ENCODE peak calls at places on chromosomes 2 and 18, in eight cellular contexts. E, P, U, A, I, X, W and F are unnamed samples.

GRCh38 chr2:233799716-233800115 is 21.6 kb downstream of the MROH2A start:
- DNase-seq in E (peak), P (no peak), U (no peak), A (no peak), I (no peak), X (no peak), W (no peak), F (no peak)

GRCh38 chr2:223549215-223549614 is 52.9 kb downstream of the SCG2 start:
- DNase-seq in E (peak), P (no peak), U (peak), A (peak), I (no peak), X (peak), W (peak), F (peak)

GRCh38 chr18:55768255-55768654 is 180.3 kb upstream of the TCF4 start:
- DNase-seq in E (no peak), P (no peak), U (peak), A (no peak), I (no peak), X (peak), W (no peak), F (no peak)

GRCh38 chr2:42812899-42813479 is 20.6 kb upstream of the HAAO start:
- DNase-seq in E (no peak), P (peak), U (peak), A (no peak), I (no peak), X (peak), W (peak), F (peak)

GRCh38 chr2:209002054-209002453 is 421.8 kb upstream of the MAP2 start:
- DNase-seq in E (no peak), P (no peak), U (no peak), A (no peak), I (no peak), X (no peak), W (no peak), F (no peak)

GRCh38 chr2:20091305-20091991 is 40.0 kb upstream of the LAPTM4A start:
- DNase-seq in E (peak), P (peak), U (peak), A (no peak), I (no peak), X (peak), W (peak), F (peak)

GRCh38 chr2:233449071-233449901 is 95.0 kb downstream of the DGKD start:
- DNase-seq in E (peak), P (no peak), U (peak), A (no peak), I (peak), X (peak), W (peak), F (peak)

GRCh38 chr18:59672125-59672769 is 25.0 kb downstream of the CCBE1 start:
- DNase-seq in E (no peak), P (no peak), U (no peak), A (no peak), I (no peak), X (no peak), W (peak), F (no peak)

GRCh38 chr2:26174691-26175181 is 1.8 kb downstream of the GAREM2 start:
- DNase-seq in E (peak), P (no peak), U (no peak), A (no peak), I (no peak), X (no peak), W (no peak), F (no peak)

GRCh38 chr2:85324639-85325465 is 2.9 kb downstream of the TGOLN2 start:
- DNase-seq in E (no peak), P (no peak), U (peak), A (peak), I (no peak), X (peak), W (peak), F (peak)

GRCh38 chr18:29147944-29148343 is 971.0 kb upstream of the CDH2 start:
- DNase-seq in E (no peak), P (no peak), U (peak), A (no peak), I (peak), X (peak), W (peak), F (peak)

GRCh38 chr2:31483246-31483645 is 68.7 kb upstream of the XDH start:
- DNase-seq in E (no peak), P (no peak), U (no peak), A (no peak), I (no peak), X (no peak), W (no peak), F (no peak)

GRCh38 chr2:28906376-28906775 is 11.9 kb downstream of the WDR43 start:
- DNase-seq in E (no peak), P (no peak), U (peak), A (no peak), I (no peak), X (peak), W (no peak), F (no peak)

GRCh38 chr2:26988165-26988879 is 17.9 kb downstream of the MAPRE3 start:
- DNase-seq in E (peak), P (no peak), U (peak), A (no peak), I (no peak), X (peak), W (peak), F (peak)

GRCh38 chr2:119756837-119757236 is 2.9 kb upstream of the PTPN4 start:
- DNase-seq in E (peak), P (peak), U (peak), A (peak), I (no peak), X (peak), W (peak), F (peak)

GRCh38 chr2:225771691-225772090 is 372.2 kb downstream of the NYAP2 start:
- DNase-seq in E (no peak), P (no peak), U (no peak), A (no peak), I (no peak), X (no peak), W (no peak), F (no peak)

GRCh38 chr2:66443977-66444855 is 9.3 kb downstream of the MEIS1 start:
- DNase-seq in E (no peak), P (no peak), U (peak), A (no peak), I (peak), X (peak), W (peak), F (peak)

GRCh38 chr2:152228215-152228614 is 52.7 kb upstream of the STAM2 start:
- DNase-seq in E (no peak), P (no peak), U (peak), A (no peak), I (no peak), X (peak), W (peak), F (peak)

GRCh38 chr2:231370749-231371429 is 24.6 kb upstream of the B3GNT7 start:
- DNase-seq in E (no peak), P (no peak), U (no peak), A (no peak), I (peak), X (no peak), W (no peak), F (no peak)

GRCh38 chr2:64599469-64599868 is 54.2 kb downstream of the SERTAD2 start:
- DNase-seq in E (no peak), P (peak), U (no peak), A (peak), I (no peak), X (no peak), W (no peak), F (no peak)

GRCh38 chr2:10920764-10921468 is 9.2 kb downstream of the KCNF1 start:
- DNase-seq in E (no peak), P (no peak), U (no peak), A (no peak), I (no peak), X (no peak), W (no peak), F (no peak)

GRCh38 chr2:158191076-158191566 is 89.4 kb downstream of the UPP2 start:
- DNase-seq in E (peak), P (no peak), U (no peak), A (no peak), I (peak), X (peak), W (no peak), F (peak)

GRCh38 chr2:84807063-84807485 is 73.8 kb downstream of the TRABD2A start:
- DNase-seq in E (peak), P (peak), U (peak), A (peak), I (no peak), X (peak), W (peak), F (peak)

GRCh38 chr2:10481666-10482157 is 33.6 kb upstream of the ODC1 start:
- DNase-seq in E (no peak), P (no peak), U (no peak), A (no peak), I (no peak), X (no peak), W (no peak), F (no peak)

GRCh38 chr2:238388794-238389193 is 37.9 kb upstream of the ASB1 start:
- DNase-seq in E (no peak), P (no peak), U (no peak), A (no peak), I (no peak), X (no peak), W (no peak), F (no peak)

GRCh38 chr2:241270531-241270930 is 44.9 kb downstream of the HDLBP start:
- DNase-seq in E (peak), P (no peak), U (no peak), A (no peak), I (no peak), X (no peak), W (no peak), F (peak)

GRCh38 chr2:26494891-26495290 is 17.0 kb upstream of the OTOF start:
- DNase-seq in E (no peak), P (no peak), U (no peak), A (no peak), I (no peak), X (no peak), W (no peak), F (no peak)

GRCh38 chr18:12769644-12770440 is 67.0 kb downstream of the PSMG2 start:
- DNase-seq in E (no peak), P (no peak), U (peak), A (no peak), I (no peak), X (no peak), W (peak), F (no peak)

GRCh38 chr2:164008752-164009151 is 272.9 kb upstream of the FIGN start:
- DNase-seq in E (no peak), P (no peak), U (no peak), A (no peak), I (no peak), X (no peak), W (peak), F (no peak)

GRCh38 chr2:164014791-164015190 is 279.0 kb upstream of the FIGN start:
- DNase-seq in E (no peak), P (no peak), U (no peak), A (no peak), I (no peak), X (no peak), W (no peak), F (no peak)

GRCh38 chr2:164014068-164014577 is 278.3 kb upstream of the FIGN start:
- DNase-seq in E (peak), P (no peak), U (no peak), A (no peak), I (peak), X (no peak), W (peak), F (peak)

GRCh38 chr2:164015328-164016123 is 279.7 kb upstream of the FIGN start:
- DNase-seq in E (no peak), P (no peak), U (no peak), A (no peak), I (peak), X (no peak), W (no peak), F (peak)

DNA sequence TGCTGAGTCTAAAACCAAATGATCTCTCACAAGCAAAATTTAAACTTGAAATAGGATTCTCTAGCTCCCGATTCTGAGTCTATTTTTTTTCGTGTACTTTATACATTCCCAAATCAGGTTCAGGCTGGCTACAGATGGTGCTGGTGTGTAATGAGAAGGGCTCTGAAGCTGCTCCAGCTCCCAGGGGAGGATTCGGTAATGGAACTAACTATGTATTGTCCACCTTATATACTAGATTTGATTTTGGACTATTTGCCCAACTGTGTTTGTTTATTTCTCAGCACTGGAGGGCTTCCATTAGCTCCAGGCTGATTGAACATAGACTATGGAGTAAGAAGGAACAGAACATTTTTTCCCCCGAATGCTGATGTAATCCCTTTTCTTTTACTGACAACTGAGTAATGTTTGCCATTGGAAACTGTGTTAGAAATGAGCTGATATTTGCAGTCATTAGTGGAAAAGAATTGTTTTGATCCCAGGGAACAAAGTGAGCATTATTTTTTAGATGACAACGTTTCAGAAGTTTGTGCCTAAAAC is 274.1 kb upstream of the FIGN start:
- DNase-seq in E (no peak), P (no peak), U (no peak), A (no peak), I (no peak), X (no peak), W (peak), F (no peak)
- H2AFZ ChIP-seq in E (no peak), P (no peak), U (no peak), A (no peak), I (peak), X (no peak), W (no peak), F (no peak)

GRCh38 chr18:3596324-3597158 is 146.6 kb downstream of the TGIF1 start:
- DNase-seq in E (no peak), P (peak), U (peak), A (peak), I (peak), X (peak), W (peak), F (no peak)
- H3K4me3 ChIP-seq in E (no peak), P (peak), U (no peak), A (peak), I (no peak), X (peak), W (peak), F (peak)

GRCh38 chr2:130744287-130745117 is 10.8 kb upstream of the AMER3 start:
- DNase-seq in E (peak), P (no peak), U (no peak), A (no peak), I (peak), X (no peak), W (no peak), F (no peak)
- H2AFZ ChIP-seq in E (no peak), P (no peak), U (no peak), A (no peak), I (no peak), X (no peak), W (no peak), F (no peak)

DNA sequence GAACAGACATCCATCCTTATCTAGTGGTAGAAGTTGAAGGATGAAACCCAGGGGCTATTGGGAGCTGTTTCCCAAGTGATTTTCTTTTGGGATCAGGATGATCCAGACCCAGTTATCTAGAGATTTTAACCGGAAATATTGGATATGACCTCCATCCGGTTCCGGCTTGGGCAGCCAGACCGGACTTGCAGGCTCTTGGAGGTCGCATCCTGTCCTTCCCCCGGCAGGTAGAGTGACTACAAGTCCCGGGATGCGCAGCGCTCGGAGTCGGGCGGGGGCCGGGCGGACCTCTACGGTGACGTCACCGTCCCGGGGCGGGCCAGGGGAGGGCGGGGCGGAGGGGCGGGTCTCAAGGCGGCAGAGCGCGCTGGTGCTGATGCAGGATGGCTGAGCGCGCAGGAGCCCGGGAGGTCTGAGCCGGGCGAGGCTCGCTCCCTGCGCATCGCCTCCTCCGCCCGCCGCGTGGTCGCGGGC is at the start of gene KIF5C:
- DNase-seq in E (peak), P (peak), U (peak), A (peak), I (peak), X (peak), W (peak), F (peak)
- H3K4me3 ChIP-seq in E (peak), P (no peak), U (no peak), A (peak), I (peak), X (peak), W (no peak), F (peak)

GRCh38 chr2:150192701-150193100 is 294.8 kb downstream of the RND3 start:
- DNase-seq in E (no peak), P (no peak), U (no peak), A (no peak), I (no peak), X (no peak), W (no peak), F (no peak)
- H2AFZ ChIP-seq in E (no peak), P (no peak), U (no peak), A (no peak), I (no peak), X (no peak), W (no peak), F (no peak)

GRCh38 chr2:182436252-182436651 is 9.4 kb upstream of the PDE1A start:
- DNase-seq in E (no peak), P (no peak), U (no peak), A (no peak), I (no peak), X (no peak), W (no peak), F (no peak)
- H3K4me3 ChIP-seq in E (no peak), P (no peak), U (no peak), A (no peak), I (no peak), X (no peak), W (no peak), F (no peak)

GRCh38 chr18:24188120-24188519 is 49.3 kb downstream of the CABYR start:
- DNase-seq in E (no peak), P (no peak), U (no peak), A (no peak), I (no peak), X (no peak), W (no peak), F (no peak)
- H2AFZ ChIP-seq in E (no peak), P (no peak), U (no peak), A (no peak), I (no peak), X (no peak), W (no peak), F (no peak)

GRCh38 chr2:74778381-74779371 is 55.3 kb upstream of the HK2 start:
- DNase-seq in E (no peak), P (no peak), U (peak), A (no peak), I (peak), X (peak), W (no peak), F (peak)
- H3K4me3 ChIP-seq in E (no peak), P (no peak), U (no peak), A (no peak), I (no peak), X (no peak), W (no peak), F (no peak)

GRCh38 chr18:23189768-23190661 is 54.7 kb downstream of the CABLES1 start:
- DNase-seq in E (no peak), P (no peak), U (no peak), A (no peak), I (no peak), X (no peak), W (no peak), F (no peak)

GRCh38 chr18:23188391-23188790 is 53.1 kb downstream of the CABLES1 start:
- DNase-seq in E (no peak), P (no peak), U (no peak), A (no peak), I (no peak), X (no peak), W (no peak), F (no peak)

GRCh38 chr18:23186781-23187180 is 51.5 kb downstream of the CABLES1 start:
- DNase-seq in E (no peak), P (no peak), U (no peak), A (no peak), I (no peak), X (no peak), W (no peak), F (no peak)

GRCh38 chr18:23191232-23191631 is 55.9 kb downstream of the CABLES1 start:
- DNase-seq in E (no peak), P (no peak), U (no peak), A (no peak), I (no peak), X (no peak), W (no peak), F (no peak)

GRCh38 chr18:23189099-23189498 is 53.8 kb downstream of the CABLES1 start:
- DNase-seq in E (no peak), P (no peak), U (no peak), A (no peak), I (no peak), X (no peak), W (no peak), F (no peak)
- H2AFZ ChIP-seq in E (no peak), P (no peak), U (no peak), A (no peak), I (no peak), X (no peak), W (no peak), F (no peak)

DNA sequence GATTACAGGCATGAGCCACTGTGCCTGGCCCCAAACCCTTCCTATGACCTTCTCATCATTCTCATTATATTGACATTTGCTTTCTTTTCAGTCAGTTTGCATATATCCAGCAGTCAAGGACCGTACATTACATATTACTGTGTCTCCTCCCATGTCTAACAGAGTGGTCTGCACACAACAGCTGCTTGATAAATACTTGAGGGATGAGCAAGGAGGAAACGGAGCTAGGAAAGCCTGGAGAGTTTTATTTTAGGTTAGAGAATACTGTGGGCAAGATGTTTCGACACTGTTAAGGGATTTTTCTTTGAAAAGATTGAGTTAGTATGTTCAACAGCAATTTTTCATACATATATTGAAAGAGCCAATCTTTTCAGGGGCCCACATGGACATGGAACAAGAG is 76.2 kb upstream of the CHRNA1 start:
- DNase-seq in E (peak), P (no peak), U (peak), A (no peak), I (no peak), X (peak), W (peak), F (peak)
- H3K4me3 ChIP-seq in E (no peak), P (no peak), U (no peak), A (no peak), I (no peak), X (no peak), W (peak), F (peak)